ENCODE peak calls at places on chromosomes 7 and 10, in eight cellular contexts. K is stimulated activated CD4-positive, alpha-beta T cell treated with anti-CD3 and anti-CD28 coated beads, TNF-alpha, amount 100 ng/mL, for 24 hours; M is cardiac muscle cell; G is mucosa of descending colon; O is T1000; J is T-helper 1 cell; P is endodermal cell; X is cardiac fibroblast. I is an unnamed sample.

GRCh38 chr10:120285408-120285807 is 171.6 kb upstream of the PLPP4 start:
- DNase-seq in K (no peak), M (no peak), G (no peak), O (no peak), J (no peak), P (no peak), X (no peak), I (no peak)

GRCh38 chr7:22811746-22812280 is 10.8 kb downstream of the TOMM7 start:
- DNase-seq in K (no peak), M (no peak), G (no peak), O (no peak), J (no peak), P (no peak), X (no peak), I (no peak)

GRCh38 chr10:113520606-113521481 is 32.0 kb upstream of the HABP2 start:
- DNase-seq in K (no peak), M (peak; percentile 83), G (peak; percentile 76), O (peak; percentile 10), J (no peak), P (peak; percentile 90), X (peak; percentile 76), I (peak; percentile 57)

GRCh38 chr7:43394441-43395130 is 188.3 kb upstream of the STK17A start:
- DNase-seq in K (no peak), M (no peak), G (no peak), O (peak; percentile 70), J (no peak), P (no peak), X (no peak), I (no peak)

GRCh38 chr7:98724591-98724990 is 107.5 kb downstream of the NPTX2 start:
- DNase-seq in K (no peak), M (no peak), G (no peak), O (no peak), J (no peak), P (no peak), X (peak; percentile 12), I (no peak)

GRCh38 chr7:127885843-127886242 is 145.4 kb downstream of the LRRC4 start:
- DNase-seq in K (no peak), M (peak; percentile 71), G (no peak), O (no peak), J (no peak), P (no peak), X (peak; percentile 74), I (no peak)

GRCh38 chr7:97004931-97005763 is at the start of gene DLX6:
- DNase-seq in K (no peak), M (peak; percentile 32), G (peak; percentile 37), O (peak; percentile 80), J (no peak), P (peak; percentile 96), X (no peak), I (no peak)

GRCh38 chr7:145909956-145910611 is 206.5 kb upstream of the CNTNAP2 start:
- DNase-seq in K (no peak), M (peak; percentile 34), G (no peak), O (peak; percentile 25), J (no peak), P (no peak), X (peak; percentile 80), I (no peak)

I was measured in lower lobe of right lung.